ENCODE peak calls at places on chromosomes 6 and 20, in eight cellular contexts. One of them, this sample, is unnamed.

GRCh38 chr20:17543531-17543961 is 12.4 kb upstream of the BFSP1 start:
- DNase-seq in endothelial cell of umbilical vein: no peak
- DNase-seq in cardiac muscle cell: peak; percentile 60
- DNase-seq in stomach: no peak
- DNase-seq in brain microvascular endothelial cell: peak; percentile 69
- DNase-seq in psoas muscle: no peak
- DNase-seq in OCI-LY7: no peak
- DNase-seq in breast epithelium: no peak
- DNase-seq in this sample: no peak

GRCh38 chr20:53804920-53805894 is 211.6 kb upstream of the ZNF217 start:
- DNase-seq in endothelial cell of umbilical vein: no peak
- DNase-seq in cardiac muscle cell: no peak
- DNase-seq in stomach: no peak
- DNase-seq in brain microvascular endothelial cell: no peak
- DNase-seq in psoas muscle: no peak
- DNase-seq in OCI-LY7: no peak
- DNase-seq in breast epithelium: no peak
- DNase-seq in this sample: no peak

GRCh38 chr6:22041797-22042489 is 254.9 kb downstream of the PRL start:
- DNase-seq in endothelial cell of umbilical vein: no peak
- DNase-seq in cardiac muscle cell: peak; percentile 45
- DNase-seq in stomach: no peak
- DNase-seq in brain microvascular endothelial cell: peak; percentile 38
- DNase-seq in psoas muscle: no peak
- DNase-seq in OCI-LY7: no peak
- DNase-seq in breast epithelium: no peak
- DNase-seq in this sample: no peak

GRCh38 chr20:34299925-34300806 is 3.0 kb downstream of the AHCY start:
- DNase-seq in endothelial cell of umbilical vein: no peak
- DNase-seq in cardiac muscle cell: no peak
- DNase-seq in stomach: no peak
- DNase-seq in brain microvascular endothelial cell: no peak
- DNase-seq in psoas muscle: no peak
- DNase-seq in OCI-LY7: no peak
- DNase-seq in breast epithelium: no peak
- DNase-seq in this sample: no peak

GRCh38 chr6:37615564-37616340 is 81.9 kb downstream of the MDGA1 start:
- DNase-seq in endothelial cell of umbilical vein: no peak
- DNase-seq in cardiac muscle cell: peak; percentile 46
- DNase-seq in stomach: no peak
- DNase-seq in brain microvascular endothelial cell: peak; percentile 52
- DNase-seq in psoas muscle: no peak
- DNase-seq in OCI-LY7: no peak
- DNase-seq in breast epithelium: no peak
- DNase-seq in this sample: no peak

GRCh38 chr6:3549314-3549940 is 92.6 kb upstream of the SLC22A23 start:
- DNase-seq in endothelial cell of umbilical vein: peak; percentile 1
- DNase-seq in cardiac muscle cell: no peak
- DNase-seq in stomach: no peak
- DNase-seq in brain microvascular endothelial cell: no peak
- DNase-seq in psoas muscle: no peak
- DNase-seq in OCI-LY7: no peak
- DNase-seq in breast epithelium: no peak
- DNase-seq in this sample: no peak

GRCh38 chr6:129598244-129599187 is 111.5 kb downstream of the ARHGAP18 start:
- DNase-seq in endothelial cell of umbilical vein: peak; percentile 87
- DNase-seq in cardiac muscle cell: peak; percentile 87
- DNase-seq in stomach: no peak
- DNase-seq in brain microvascular endothelial cell: peak; percentile 54
- DNase-seq in psoas muscle: no peak
- DNase-seq in OCI-LY7: peak; percentile 77
- DNase-seq in breast epithelium: no peak
- DNase-seq in this sample: no peak

GRCh38 chr6:7131390-7131789 is 23.6 kb downstream of the RREB1 start:
- DNase-seq in endothelial cell of umbilical vein: no peak
- DNase-seq in cardiac muscle cell: no peak
- DNase-seq in stomach: no peak
- DNase-seq in brain microvascular endothelial cell: no peak
- DNase-seq in psoas muscle: no peak
- DNase-seq in OCI-LY7: no peak
- DNase-seq in breast epithelium: no peak
- DNase-seq in this sample: no peak

GRCh38 chr6:141152951-141153350 is 979.8 kb upstream of the GJE1 start:
- DNase-seq in endothelial cell of umbilical vein: peak; percentile 36
- DNase-seq in cardiac muscle cell: peak; percentile 6
- DNase-seq in stomach: no peak
- DNase-seq in brain microvascular endothelial cell: no peak
- DNase-seq in psoas muscle: no peak
- DNase-seq in OCI-LY7: no peak
- DNase-seq in breast epithelium: no peak
- DNase-seq in this sample: no peak

GRCh38 chr6:35049885-35050284 is 91.3 kb downstream of the TCP11 start:
- DNase-seq in endothelial cell of umbilical vein: no peak
- DNase-seq in cardiac muscle cell: peak; percentile 79
- DNase-seq in stomach: no peak
- DNase-seq in brain microvascular endothelial cell: peak; percentile 61
- DNase-seq in psoas muscle: peak; percentile 50
- DNase-seq in OCI-LY7: no peak
- DNase-seq in breast epithelium: no peak
- DNase-seq in this sample: no peak

GRCh38 chr6:96812077-96812703 is 25.1 kb downstream of the GPR63 start:
- DNase-seq in endothelial cell of umbilical vein: no peak
- DNase-seq in cardiac muscle cell: peak; percentile 47
- DNase-seq in stomach: no peak
- DNase-seq in brain microvascular endothelial cell: no peak
- DNase-seq in psoas muscle: no peak
- DNase-seq in OCI-LY7: no peak
- DNase-seq in breast epithelium: no peak
- DNase-seq in this sample: no peak

GRCh38 chr20:10986586-10986985 is 312.8 kb upstream of the JAG1 start:
- DNase-seq in endothelial cell of umbilical vein: no peak
- DNase-seq in cardiac muscle cell: no peak
- DNase-seq in stomach: no peak
- DNase-seq in brain microvascular endothelial cell: peak; percentile 72
- DNase-seq in psoas muscle: no peak
- DNase-seq in OCI-LY7: no peak
- DNase-seq in breast epithelium: no peak
- DNase-seq in this sample: no peak

GRCh38 chr20:20211274-20211987 is 156.5 kb upstream of the INSM1 start:
- DNase-seq in endothelial cell of umbilical vein: no peak
- DNase-seq in cardiac muscle cell: no peak
- DNase-seq in stomach: no peak
- DNase-seq in brain microvascular endothelial cell: no peak
- DNase-seq in psoas muscle: no peak
- DNase-seq in OCI-LY7: no peak
- DNase-seq in breast epithelium: no peak
- DNase-seq in this sample: no peak

GRCh38 chr6:74137910-74138309 is 441.9 kb downstream of the CD109 start:
- DNase-seq in endothelial cell of umbilical vein: peak; percentile 98
- DNase-seq in cardiac muscle cell: peak; percentile 87
- DNase-seq in stomach: no peak
- DNase-seq in brain microvascular endothelial cell: peak; percentile 29
- DNase-seq in psoas muscle: no peak
- DNase-seq in OCI-LY7: no peak
- DNase-seq in breast epithelium: no peak
- DNase-seq in this sample: no peak

GRCh38 chr6:118902731-118903130 is 8.8 kb downstream of the ASF1A start:
- DNase-seq in endothelial cell of umbilical vein: peak; percentile 36
- DNase-seq in cardiac muscle cell: peak; percentile 10
- DNase-seq in stomach: no peak
- DNase-seq in brain microvascular endothelial cell: peak; percentile 20
- DNase-seq in psoas muscle: no peak
- DNase-seq in OCI-LY7: no peak
- DNase-seq in breast epithelium: no peak
- DNase-seq in this sample: no peak

GRCh38 chr6:127403636-127404035 is 55.6 kb downstream of the KIAA0408 start:
- DNase-seq in endothelial cell of umbilical vein: no peak
- DNase-seq in cardiac muscle cell: no peak
- DNase-seq in stomach: no peak
- DNase-seq in brain microvascular endothelial cell: no peak
- DNase-seq in psoas muscle: no peak
- DNase-seq in OCI-LY7: no peak
- DNase-seq in breast epithelium: no peak
- DNase-seq in this sample: no peak

GRCh38 chr20:44222027-44222426 is 11.5 kb upstream of the OSER1 start:
- DNase-seq in endothelial cell of umbilical vein: no peak
- DNase-seq in cardiac muscle cell: no peak
- DNase-seq in stomach: no peak
- DNase-seq in brain microvascular endothelial cell: no peak
- DNase-seq in psoas muscle: no peak
- DNase-seq in OCI-LY7: no peak
- DNase-seq in breast epithelium: no peak
- DNase-seq in this sample: no peak

GRCh38 chr6:89895273-89895874 is 1.1 kb downstream of the GJA10 start:
- DNase-seq in endothelial cell of umbilical vein: peak; percentile 68
- DNase-seq in cardiac muscle cell: peak; percentile 74
- DNase-seq in stomach: no peak
- DNase-seq in brain microvascular endothelial cell: peak; percentile 76
- DNase-seq in psoas muscle: no peak
- DNase-seq in OCI-LY7: no peak
- DNase-seq in breast epithelium: no peak
- DNase-seq in this sample: no peak

GRCh38 chr6:17729223-17730077 is 22.7 kb upstream of the NUP153 start:
- DNase-seq in endothelial cell of umbilical vein: no peak
- DNase-seq in cardiac muscle cell: no peak
- DNase-seq in stomach: no peak
- DNase-seq in brain microvascular endothelial cell: no peak
- DNase-seq in psoas muscle: no peak
- DNase-seq in OCI-LY7: no peak
- DNase-seq in breast epithelium: no peak
- DNase-seq in this sample: no peak

GRCh38 chr6:118558811-118559217 is 10.7 kb downstream of the PLN start:
- DNase-seq in endothelial cell of umbilical vein: peak; percentile 59
- DNase-seq in cardiac muscle cell: peak; percentile 35
- DNase-seq in stomach: no peak
- DNase-seq in brain microvascular endothelial cell: peak; percentile 22
- DNase-seq in psoas muscle: no peak
- DNase-seq in OCI-LY7: no peak
- DNase-seq in breast epithelium: no peak
- DNase-seq in this sample: no peak

GRCh38 chr6:98787961-98788360 is 46.4 kb upstream of the POU3F2 start:
- DNase-seq in endothelial cell of umbilical vein: no peak
- DNase-seq in cardiac muscle cell: no peak
- DNase-seq in stomach: no peak
- DNase-seq in brain microvascular endothelial cell: no peak
- DNase-seq in psoas muscle: no peak
- DNase-seq in OCI-LY7: no peak
- DNase-seq in breast epithelium: no peak
- DNase-seq in this sample: no peak

GRCh38 chr6:150254671-150255228 is 111.9 kb downstream of the PPP1R14C start:
- DNase-seq in endothelial cell of umbilical vein: no peak
- DNase-seq in cardiac muscle cell: no peak
- DNase-seq in stomach: no peak
- DNase-seq in brain microvascular endothelial cell: no peak
- DNase-seq in psoas muscle: no peak
- DNase-seq in OCI-LY7: no peak
- DNase-seq in breast epithelium: no peak
- DNase-seq in this sample: no peak

GRCh38 chr20:63978319-63979220 is 872 bp downstream of the SAMD10 start:
- DNase-seq in endothelial cell of umbilical vein: peak; percentile 30
- DNase-seq in cardiac muscle cell: peak; percentile 49
- DNase-seq in stomach: peak; percentile 89
- DNase-seq in brain microvascular endothelial cell: no peak
- DNase-seq in psoas muscle: peak; percentile 73
- DNase-seq in OCI-LY7: peak; percentile 84
- DNase-seq in breast epithelium: peak; percentile 69
- DNase-seq in this sample: peak; percentile 92

GRCh38 chr20:61575151-61575937 is 323.3 kb downstream of the CDH4 start:
- DNase-seq in endothelial cell of umbilical vein: no peak
- DNase-seq in cardiac muscle cell: no peak
- DNase-seq in stomach: no peak
- DNase-seq in brain microvascular endothelial cell: no peak
- DNase-seq in psoas muscle: no peak
- DNase-seq in OCI-LY7: no peak
- DNase-seq in breast epithelium: no peak
- DNase-seq in this sample: no peak
- TF ChIP-seq CTCF in endothelial cell of umbilical vein: no peak
- TF ChIP-seq CTCF in cardiac muscle cell: no peak
- TF ChIP-seq CTCF in stomach: no peak
- TF ChIP-seq CTCF in brain microvascular endothelial cell: no peak
- TF ChIP-seq CTCF in psoas muscle: no peak
- TF ChIP-seq CTCF in OCI-LY7: no peak
- TF ChIP-seq CTCF in breast epithelium: no peak
- TF ChIP-seq CTCF in this sample: no peak

DNA sequence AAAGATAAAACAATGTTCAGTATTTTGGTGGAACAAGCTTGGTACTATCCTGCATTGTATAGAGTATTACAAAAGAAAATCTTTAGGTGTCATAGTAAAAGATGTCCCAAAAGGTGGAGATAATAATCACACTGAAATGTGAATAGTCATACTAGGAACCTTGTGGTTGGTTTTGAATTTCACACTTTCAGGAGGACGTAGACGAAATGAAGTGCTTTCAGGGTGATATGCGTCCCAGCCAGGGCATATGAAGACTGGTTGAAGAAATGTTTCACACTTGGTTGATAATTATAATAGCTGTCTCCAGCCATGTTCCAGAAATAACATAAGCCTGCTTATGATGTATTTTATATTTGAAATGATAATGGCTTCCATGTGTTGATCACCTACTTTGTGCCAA is 60.4 kb downstream of the SCAND1 start:
- DNase-seq in endothelial cell of umbilical vein: no peak
- DNase-seq in cardiac muscle cell: no peak
- DNase-seq in stomach: no peak
- DNase-seq in brain microvascular endothelial cell: no peak
- DNase-seq in psoas muscle: no peak
- DNase-seq in OCI-LY7: no peak
- DNase-seq in breast epithelium: no peak
- DNase-seq in this sample: no peak
- H3K27ac ChIP-seq in endothelial cell of umbilical vein: no peak overlapping the region
- H3K27ac ChIP-seq in cardiac muscle cell: no peak overlapping the region
- H3K27ac ChIP-seq in stomach: no peak overlapping the region
- H3K27ac ChIP-seq in brain microvascular endothelial cell: no peak overlapping the region
- H3K27ac ChIP-seq in psoas muscle: no peak overlapping the region
- H3K27ac ChIP-seq in OCI-LY7: no peak overlapping the region
- H3K27ac ChIP-seq in breast epithelium: no peak overlapping the region
- H3K27ac ChIP-seq in this sample: no peak overlapping the region

DNA sequence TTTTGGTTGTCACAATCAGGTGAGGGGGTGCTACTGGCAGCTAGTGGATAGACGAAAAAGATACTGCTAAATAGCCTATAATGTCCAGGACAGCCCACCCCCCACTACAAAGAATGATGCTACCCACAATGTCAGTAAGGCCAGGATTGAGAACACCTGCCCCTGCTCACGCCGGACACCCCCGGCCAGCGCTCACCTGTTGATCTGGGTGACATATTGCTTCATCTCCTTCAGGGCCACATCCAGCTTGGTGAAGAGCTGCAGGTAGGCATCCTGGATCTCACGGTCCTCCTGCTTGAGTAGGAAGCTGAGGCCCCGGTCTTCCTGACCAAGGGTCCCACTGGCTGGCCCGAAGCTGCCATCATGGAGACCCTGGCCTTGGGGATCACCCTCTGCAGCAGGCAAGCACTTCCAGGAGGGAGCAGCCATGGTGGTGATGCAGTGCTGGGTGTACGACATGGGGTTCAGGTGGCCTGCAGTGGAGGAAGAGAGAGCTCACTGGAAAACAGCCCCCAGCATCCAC is 178.6 kb downstream of the PREX1 start:
- DNase-seq in endothelial cell of umbilical vein: no peak
- DNase-seq in cardiac muscle cell: no peak
- DNase-seq in stomach: no peak
- DNase-seq in brain microvascular endothelial cell: no peak
- DNase-seq in psoas muscle: no peak
- DNase-seq in OCI-LY7: no peak
- DNase-seq in breast epithelium: no peak
- DNase-seq in this sample: no peak
- H3K36me3 ChIP-seq in endothelial cell of umbilical vein: peaks cover 74% of the 10 kb centered on the region
- H3K36me3 ChIP-seq in cardiac muscle cell: peaks cover 4% of the 10 kb centered on the region
- H3K36me3 ChIP-seq in stomach: peaks cover 95% of the 10 kb centered on the region
- H3K36me3 ChIP-seq in brain microvascular endothelial cell: peaks cover 34% of the 10 kb centered on the region
- H3K36me3 ChIP-seq in psoas muscle: peaks cover 60% of the 10 kb centered on the region
- H3K36me3 ChIP-seq in OCI-LY7: peaks cover 49% of the 10 kb centered on the region
- H3K36me3 ChIP-seq in breast epithelium: peaks cover 2% of the 10 kb centered on the region
- H3K36me3 ChIP-seq in this sample: no peaks in the 10 kb centered on the region

GRCh38 chr20:38270869-38271608 is 10.5 kb upstream of the KIAA1755 start:
- DNase-seq in endothelial cell of umbilical vein: peak; percentile 94
- DNase-seq in cardiac muscle cell: peak; percentile 98
- DNase-seq in stomach: no peak
- DNase-seq in brain microvascular endothelial cell: peak; percentile 97
- DNase-seq in psoas muscle: peak; percentile 60
- DNase-seq in OCI-LY7: no peak
- DNase-seq in breast epithelium: no peak
- DNase-seq in this sample: no peak
- TF ChIP-seq CTCF in endothelial cell of umbilical vein: no peak
- TF ChIP-seq CTCF in cardiac muscle cell: no peak
- TF ChIP-seq CTCF in stomach: no peak
- TF ChIP-seq CTCF in brain microvascular endothelial cell: peak; percentile 39
- TF ChIP-seq CTCF in psoas muscle: no peak
- TF ChIP-seq CTCF in OCI-LY7: no peak
- TF ChIP-seq CTCF in breast epithelium: no peak
- TF ChIP-seq CTCF in this sample: no peak

This sample was measured in pancreas.